ENCODE peak calls at places on chromosomes 1 and 21, in eight cellular contexts. W is K562, N is uterus, Q is tibial nerve, I is HCT116, Z is vagina, O is endothelial cell of umbilical vein, A is adrenal gland. S is an unnamed sample. For H3K9me3, the result is how much of the 10 kb centered on the place peaks cover.

GRCh38 chr1:62962794-62963776 is 179.2 kb downstream of the ATG4C start:
- DNase-seq in A (peak), Q (no peak), I (peak), O (peak), W (peak), N (no peak), Z (no peak), S (no peak)

GRCh38 chr1:5494518-5494917 is 497.7 kb downstream of the NPHP4 start:
- DNase-seq in N (no peak), A (no peak), W (no peak), Z (no peak), I (no peak), O (no peak), Q (no peak), S (no peak)

GRCh38 chr1:51175278-51175677 is 60.8 kb upstream of the RNF11 start:
- DNase-seq in W (no peak), Z (no peak), A (no peak), Q (no peak), N (no peak), O (no peak), I (no peak), S (no peak)

GRCh38 chr1:226982451-226983177 is 42.5 kb downstream of the COQ8A start:
- DNase-seq in A (no peak), W (no peak), O (no peak), Z (no peak), I (no peak), Q (no peak), N (no peak), S (no peak)

GRCh38 chr1:39194398-39195051 is 10.0 kb upstream of the MACF1 start:
- DNase-seq in I (no peak), W (no peak), Q (no peak), Z (no peak), A (no peak), O (peak), N (no peak), S (no peak)

GRCh38 chr21:27756191-27756590 is 789.3 kb upstream of the ADAMTS5 start:
- DNase-seq in Q (no peak), N (no peak), A (no peak), W (no peak), Z (no peak), O (no peak), I (no peak), S (no peak)

GRCh38 chr1:8517579-8518489 is 199.9 kb downstream of the SLC45A1 start:
- DNase-seq in W (peak), Z (no peak), I (no peak), A (no peak), N (no peak), Q (no peak), O (peak), S (no peak)

GRCh38 chr1:215636258-215636965 is 69.3 kb downstream of the KCTD3 start:
- DNase-seq in Q (peak), Z (no peak), N (no peak), A (no peak), I (no peak), O (no peak), W (no peak), S (no peak)

GRCh38 chr21:15219866-15220265 is 155.1 kb upstream of the NRIP1 start:
- DNase-seq in W (no peak), I (no peak), N (no peak), A (no peak), Z (no peak), Q (no peak), O (no peak), S (no peak)

GRCh38 chr1:193234523-193234922 is 48.1 kb upstream of the B3GALT2 start:
- DNase-seq in I (no peak), Q (no peak), W (no peak), A (no peak), Z (no peak), O (peak), N (no peak), S (no peak)

GRCh38 chr1:172460177-172460576 is 16.3 kb upstream of the PIGC start:
- DNase-seq in Q (no peak), I (no peak), Z (no peak), N (no peak), A (no peak), W (no peak), O (no peak), S (no peak)

GRCh38 chr1:99650773-99651437 is 5.0 kb downstream of the PALMD start:
- DNase-seq in N (no peak), W (no peak), I (no peak), O (peak), Q (no peak), Z (no peak), A (no peak), S (no peak)

GRCh38 chr1:86502721-86503430 is 34.1 kb downstream of the CLCA1 start:
- DNase-seq in I (no peak), Z (no peak), N (peak), W (no peak), O (peak), Q (no peak), A (no peak), S (no peak)

GRCh38 chr1:68229927-68230812 is 2.2 kb downstream of the WLS start:
- DNase-seq in O (peak), W (no peak), Q (no peak), A (no peak), N (no peak), I (no peak), Z (no peak), S (no peak)

GRCh38 chr21:38914531-38915385 is 109.0 kb downstream of the ETS2 start:
- DNase-seq in Z (peak), I (peak), O (no peak), N (peak), W (no peak), Q (no peak), A (no peak), S (no peak)

GRCh38 chr1:14090531-14090930 is 390.5 kb downstream of the PRDM2 start:
- DNase-seq in I (no peak), W (no peak), A (no peak), N (no peak), Q (no peak), Z (no peak), O (no peak), S (no peak)

GRCh38 chr1:95287078-95287477 is 53.1 kb downstream of the RWDD3 start:
- DNase-seq in A (no peak), Z (no peak), W (no peak), I (no peak), N (no peak), O (no peak), Q (no peak), S (no peak)

GRCh38 chr1:169113613-169114119 is 7.2 kb downstream of the ATP1B1 start:
- DNase-seq in Q (no peak), A (no peak), I (peak), O (peak), W (no peak), N (no peak), Z (no peak), S (no peak)

GRCh38 chr1:33295450-33296081 is 25.3 kb downstream of the A3GALT2 start:
- DNase-seq in Q (peak), N (peak), W (peak), Z (no peak), I (peak), A (peak), O (peak), S (no peak)

GRCh38 chr1:204494281-204495077 is at the start of gene PIK3C2B:
- DNase-seq in O (peak), Z (no peak), Q (peak), N (peak), W (peak), A (peak), I (peak), S (no peak)

GRCh38 chr1:235783148-235783776 is 83.4 kb downstream of the LYST start:
- DNase-seq in Z (no peak), I (peak), W (no peak), A (no peak), Q (no peak), N (no peak), O (peak), S (no peak)

GRCh38 chr1:33876970-33877680 is 13.2 kb downstream of the HMGB4 start:
- DNase-seq in N (no peak), I (no peak), O (no peak), Q (peak), Z (no peak), W (no peak), A (no peak), S (no peak)

GRCh38 chr1:12142891-12143630 is 23.7 kb upstream of the TNFRSF1B start:
- DNase-seq in A (no peak), W (no peak), Q (peak), N (no peak), Z (no peak), I (no peak), O (no peak), S (no peak)

GRCh38 chr21:31671146-31671716 is 11.7 kb downstream of the SOD1 start:
- DNase-seq in N (no peak), Z (no peak), A (no peak), I (no peak), Q (no peak), W (no peak), O (no peak), S (no peak)

GRCh38 chr1:31371560-31371959 is 1.3 kb downstream of the FABP3 start:
- DNase-seq in Q (no peak), O (no peak), A (no peak), N (no peak), W (no peak), I (no peak), Z (no peak), S (no peak)

GRCh38 chr1:56146449-56146848 is 432.9 kb downstream of the PLPP3 start:
- DNase-seq in A (no peak), O (peak), Q (no peak), N (peak), W (no peak), I (no peak), Z (peak), S (no peak)

GRCh38 chr1:64856564-64856963 is 109.8 kb downstream of the JAK1 start:
- DNase-seq in A (no peak), Z (no peak), W (no peak), Q (no peak), I (no peak), N (peak), O (no peak), S (no peak)

GRCh38 chr1:172670316-172670715 is 11.4 kb downstream of the FASLG start:
- DNase-seq in W (no peak), N (no peak), A (no peak), Q (no peak), I (no peak), Z (no peak), O (no peak), S (no peak)

GRCh38 chr1:177329871-177330270 is 159.1 kb downstream of the BRINP2 start:
- DNase-seq in Q (no peak), N (no peak), O (no peak), A (no peak), Z (no peak), W (no peak), I (no peak), S (no peak)

GRCh38 chr1:18536943-18537342 is 56.2 kb downstream of the KLHDC7A start:
- DNase-seq in O (no peak), W (no peak), I (no peak), N (no peak), A (no peak), Q (no peak), Z (peak), S (no peak)

GRCh38 chr1:228043281-228043845 is 36.6 kb downstream of the WNT3A start:
- DNase-seq in I (no peak), W (no peak), Z (no peak), Q (no peak), O (no peak), N (no peak), A (no peak), S (no peak)

GRCh38 chr1:150268342-150268705 is 492 bp downstream of the APH1A start:
- DNase-seq in Z (no peak), I (no peak), Q (no peak), A (peak), N (no peak), W (peak), O (peak), S (no peak)

GRCh38 chr1:201551877-201552731 is 13.2 kb downstream of the NAV1 start:
- DNase-seq in N (no peak), A (no peak), Z (no peak), I (peak), Q (no peak), W (no peak), O (peak), S (no peak)

GRCh38 chr1:52632732-52633290 is at the start of gene SHISAL2A:
- DNase-seq in N (no peak), O (no peak), Q (no peak), W (no peak), I (no peak), Z (no peak), A (peak), S (no peak)

GRCh38 chr21:37267269-37268185 is at the start of gene VPS26C:
- DNase-seq in Z (peak), Q (peak), N (peak), W (peak), O (peak), A (peak), I (peak), S (peak)
- TF ChIP-seq POLR2A in Z (no peak), Q (peak), N (no peak), W (peak), O (peak), A (peak), I (no peak), S (no peak)

GRCh38 chr1:49544615-49545014 is 479.1 kb downstream of the AGBL4 start:
- DNase-seq in N (no peak), I (no peak), A (no peak), Q (no peak), W (no peak), Z (no peak), O (no peak), S (no peak)

GRCh38 chr1:49541096-49541752 is 482.5 kb downstream of the AGBL4 start:
- DNase-seq in Z (no peak), I (no peak), W (no peak), Q (no peak), O (no peak), N (no peak), A (no peak), S (no peak)
- H3K9me3 ChIP-seq in Z (under half), I (under half), W (under half), Q (under half), O (under half), N (under half), A (under half), S (under half)

DNA sequence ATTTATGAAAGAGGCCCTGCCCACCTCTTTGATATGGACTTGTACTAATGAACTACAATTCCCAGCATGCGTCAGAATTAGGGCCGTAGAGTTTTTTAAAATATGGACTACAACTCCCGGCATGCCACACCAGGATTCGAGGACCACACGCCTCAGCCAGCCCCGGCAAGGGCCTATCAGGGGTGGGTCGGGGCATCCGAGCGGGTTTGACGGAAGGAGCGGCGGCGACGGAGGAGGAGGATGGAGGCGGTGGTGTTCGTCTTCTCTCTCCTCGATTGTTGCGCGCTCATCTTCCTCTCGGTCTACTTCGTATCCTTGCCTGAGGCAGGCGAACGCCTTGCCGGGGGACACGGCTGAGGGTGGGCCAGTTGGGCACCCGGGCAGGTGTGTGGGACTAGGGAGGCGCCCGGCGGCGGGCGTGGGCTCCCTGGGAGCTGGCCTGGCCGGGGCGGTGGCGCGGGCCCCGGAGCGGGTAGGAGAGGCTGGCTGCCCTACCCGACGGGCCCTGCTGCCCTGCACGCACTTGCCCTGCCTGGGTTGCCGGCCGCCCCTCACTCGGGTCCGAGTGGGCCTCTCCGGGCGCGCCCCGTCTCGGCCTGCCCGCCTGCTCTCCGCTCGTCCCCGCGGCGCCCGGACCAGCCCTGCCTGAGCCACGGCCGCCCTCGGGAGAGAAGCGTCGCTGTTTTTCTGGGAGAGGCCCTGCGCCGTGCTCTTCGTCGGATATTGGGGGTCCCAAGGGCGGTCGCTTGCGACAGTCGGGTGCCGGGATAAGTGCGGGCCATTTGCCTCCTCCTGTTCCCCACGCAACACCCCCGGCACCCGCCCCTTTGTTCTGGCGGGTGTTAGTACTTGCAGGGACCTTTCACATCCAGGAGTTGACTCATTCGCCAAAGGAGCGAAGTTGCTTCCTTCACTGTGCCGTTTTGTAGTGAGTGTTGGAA is at the start of gene CNIH4:
- DNase-seq in A (peak), O (peak), N (peak), Z (peak), I (peak), Q (peak), W (peak), S (peak)
- TF ChIP-seq POLR2A in A (peak), O (peak), N (peak), Z (no peak), I (peak), Q (peak), W (peak), S (peak)

DNA sequence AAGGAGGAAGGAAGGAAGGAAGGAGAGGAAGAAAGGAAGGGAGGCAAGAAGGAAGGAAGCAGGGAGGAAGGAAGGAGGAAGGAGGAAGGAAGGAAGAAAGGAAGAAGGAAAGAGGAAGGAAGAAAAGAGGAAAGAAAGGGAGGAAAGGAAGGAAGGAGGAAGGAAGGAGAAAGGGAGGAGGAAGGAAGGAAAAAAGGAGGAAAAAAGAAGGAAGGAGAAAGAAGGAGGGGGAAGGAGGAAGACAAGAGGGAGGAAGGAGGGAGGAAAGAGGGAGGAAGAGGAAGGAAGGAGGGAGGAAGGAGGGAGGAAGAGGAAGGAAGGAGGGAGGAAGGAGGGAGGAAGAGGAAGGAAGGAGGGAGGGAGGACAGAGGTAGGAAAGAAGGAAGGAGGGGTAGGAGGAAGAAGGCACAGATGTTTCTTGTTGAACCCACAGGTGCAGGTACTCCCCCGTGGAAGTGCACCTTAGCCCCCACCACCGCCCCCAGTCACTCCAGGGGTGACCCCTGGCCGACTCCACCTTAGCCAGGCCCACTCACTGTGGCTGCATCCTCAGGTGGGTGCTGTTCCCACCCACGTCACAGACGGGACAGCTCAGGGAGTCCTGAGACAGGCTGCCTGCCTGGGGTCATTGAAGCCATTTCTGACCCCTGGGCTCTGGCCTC is 57.9 kb upstream of the TTC34 start:
- DNase-seq in A (no peak), O (no peak), Q (no peak), I (no peak), Z (no peak), N (no peak), W (no peak), S (no peak)
- H3K9me3 ChIP-seq in A (under half), O (under half), Q (under half), I (under half), Z (under half), N (under half), W (under half), S (under half)

DNA sequence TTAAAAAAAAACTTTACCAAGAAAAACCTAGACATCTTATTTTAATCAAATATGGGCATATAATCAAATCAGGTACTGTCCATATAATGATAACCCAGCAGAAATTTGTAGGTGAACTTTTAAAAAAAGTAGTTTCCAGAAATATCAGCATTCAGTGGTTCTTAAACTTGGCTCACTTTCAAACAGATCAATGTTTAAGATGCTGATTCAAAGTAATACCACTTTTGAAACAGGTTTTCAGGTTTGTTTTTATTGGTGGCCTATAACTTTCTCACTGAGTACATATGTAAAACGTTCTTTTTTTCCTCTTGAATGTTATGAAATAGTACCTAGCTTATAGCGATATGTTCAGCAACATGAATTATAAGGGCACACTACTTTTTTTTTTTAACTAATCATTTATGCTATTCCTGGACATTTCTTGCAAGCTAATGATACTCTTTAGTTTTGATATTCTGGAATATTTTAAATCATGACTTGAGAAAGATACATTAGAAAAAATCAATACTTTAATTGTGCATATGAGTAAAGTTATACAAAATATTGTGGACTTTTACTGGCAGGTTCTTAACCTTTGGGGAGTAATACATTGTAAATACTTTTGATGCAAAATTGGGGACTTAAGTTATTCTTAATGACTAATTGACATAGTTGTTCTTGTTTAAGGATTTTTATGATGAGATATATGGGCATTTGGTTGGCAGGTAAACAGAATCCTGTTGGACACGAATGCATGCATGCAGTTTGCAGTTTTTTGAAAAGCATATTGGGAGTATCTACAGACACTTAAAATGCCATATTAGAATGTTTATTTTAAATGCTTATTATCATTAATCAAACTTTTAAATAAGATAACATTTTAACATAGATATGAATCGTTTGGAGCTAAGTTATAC is 3.1 kb downstream of the NFIA start:
- DNase-seq in W (no peak), Z (no peak), I (no peak), N (no peak), Q (no peak), A (no peak), O (peak), S (no peak)
- TF ChIP-seq POLR2A in W (no peak), Z (no peak), I (no peak), N (no peak), Q (no peak), A (no peak), O (no peak), S (no peak)

GRCh38 chr1:234400773-234401172 is 27.5 kb downstream of the COA6 start:
- DNase-seq in Q (no peak), W (no peak), A (no peak), I (no peak), N (no peak), O (peak), Z (no peak), S (no peak)
- H3K9me3 ChIP-seq in Q (under half), W (under half), A (under half), I (under half), N (under half), O (under half), Z (under half), S (under half)

GRCh38 chr1:155029513-155030242 is 3.9 kb downstream of the DCST2 start:
- DNase-seq in O (no peak), Z (no peak), W (no peak), A (no peak), I (no peak), N (no peak), Q (no peak), S (no peak)
- TF ChIP-seq POLR2A in O (no peak), Z (no peak), W (no peak), A (no peak), I (no peak), N (no peak), Q (no peak), S (no peak)

DNA sequence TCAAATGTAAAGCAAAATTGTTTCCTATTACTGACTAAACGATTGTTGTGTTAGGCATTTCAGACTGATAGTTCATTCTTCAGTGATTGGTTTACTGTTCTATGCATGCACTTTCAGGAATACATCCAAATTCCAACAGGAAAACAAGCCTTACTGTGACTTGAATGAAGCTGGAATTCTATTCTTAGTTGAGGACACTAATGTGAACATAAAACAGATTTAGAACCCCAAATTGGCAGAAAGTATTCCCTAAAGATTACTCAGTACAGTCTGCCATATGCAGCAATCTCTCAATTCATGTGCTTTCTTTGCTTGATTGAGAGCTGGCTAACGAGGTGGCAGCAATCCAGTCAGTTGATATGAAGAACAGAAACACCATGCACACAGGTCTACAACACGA is 564.6 kb upstream of the NEGR1 start:
- DNase-seq in N (no peak), Z (no peak), W (no peak), I (no peak), A (no peak), O (no peak), Q (no peak), S (no peak)
- H3K9me3 ChIP-seq in N (under half), Z (under half), W (under half), I (under half), A (under half), O (under half), Q (under half), S (under half)

S was measured in esophagus squamous epithelium.